ENCODE peak calls at places on chromosomes 6 and 20, in four cellular contexts. One of them, this sample, is unnamed.

GRCh38 chr6:34982424-34982852 is 93.4 kb downstream of the ANKS1A start:
- DNase-seq in IMR-90: peak
- DNase-seq in GM12878: no peak
- DNase-seq in K562: peak
- DNase-seq in this sample: no peak

GRCh38 chr6:96153775-96154174 is 138.0 kb downstream of the FUT9 start:
- DNase-seq in IMR-90: no peak
- DNase-seq in GM12878: no peak
- DNase-seq in K562: no peak
- DNase-seq in this sample: no peak

GRCh38 chr6:121733216-121733615 is 297.8 kb downstream of the GJA1 start:
- DNase-seq in IMR-90: peak
- DNase-seq in GM12878: no peak
- DNase-seq in K562: no peak
- DNase-seq in this sample: no peak

GRCh38 chr6:153625089-153625488 is 414.0 kb upstream of the OPRM1 start:
- DNase-seq in IMR-90: no peak
- DNase-seq in GM12878: no peak
- DNase-seq in K562: no peak
- DNase-seq in this sample: no peak

GRCh38 chr6:35216832-35217811 is 3.4 kb downstream of the SCUBE3 start:
- DNase-seq in IMR-90: no peak
- DNase-seq in GM12878: no peak
- DNase-seq in K562: no peak
- DNase-seq in this sample: no peak

GRCh38 chr6:131129657-131130545 is 5.4 kb upstream of the AKAP7 start:
- DNase-seq in IMR-90: no peak
- DNase-seq in GM12878: no peak
- DNase-seq in K562: no peak
- DNase-seq in this sample: no peak

GRCh38 chr6:75329703-75330102 is 45.1 kb upstream of the TMEM30A start:
- DNase-seq in IMR-90: no peak
- DNase-seq in GM12878: no peak
- DNase-seq in K562: no peak
- DNase-seq in this sample: no peak

GRCh38 chr6:140537834-140538680 is 1163.6 kb upstream of the CITED2 start:
- DNase-seq in IMR-90: peak
- DNase-seq in GM12878: no peak
- DNase-seq in K562: no peak
- DNase-seq in this sample: peak

GRCh38 chr6:56902551-56903464 is 52.1 kb upstream of the BEND6 start:
- DNase-seq in IMR-90: peak
- DNase-seq in GM12878: no peak
- DNase-seq in K562: peak
- DNase-seq in this sample: no peak

GRCh38 chr6:82862543-82862942 is 203.1 kb downstream of the UBE3D start:
- DNase-seq in IMR-90: peak
- DNase-seq in GM12878: no peak
- DNase-seq in K562: no peak
- DNase-seq in this sample: no peak

GRCh38 chr6:6717008-6717763 is 128.7 kb downstream of the LY86 start:
- DNase-seq in IMR-90: no peak
- DNase-seq in GM12878: no peak
- DNase-seq in K562: no peak
- DNase-seq in this sample: no peak

GRCh38 chr6:133631421-133631820 is 257.5 kb upstream of the TCF21 start:
- DNase-seq in IMR-90: peak
- DNase-seq in GM12878: no peak
- DNase-seq in K562: no peak
- DNase-seq in this sample: no peak

GRCh38 chr20:10178727-10179313 is 39.8 kb upstream of the SNAP25 start:
- DNase-seq in IMR-90: peak
- DNase-seq in GM12878: no peak
- DNase-seq in K562: no peak
- DNase-seq in this sample: no peak

DNA sequence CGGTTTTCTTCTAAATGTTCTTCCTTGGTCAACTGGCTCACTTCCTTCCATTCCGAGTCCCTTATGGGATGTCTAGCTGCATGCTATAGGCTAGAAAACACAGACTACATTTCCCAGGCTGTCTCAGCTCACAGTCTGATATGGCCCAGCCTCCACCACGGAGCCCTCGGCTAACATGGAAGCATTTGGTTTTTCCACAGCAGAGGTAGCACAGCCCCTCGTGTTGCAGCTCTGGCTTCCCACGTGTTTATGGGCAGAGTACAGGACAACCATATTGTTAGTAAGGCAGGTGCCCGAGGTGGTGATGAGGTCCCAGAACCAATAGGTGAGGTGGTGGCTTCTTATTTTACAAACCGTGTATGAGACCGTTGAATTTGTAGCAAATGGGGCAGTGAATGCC is 8.7 kb downstream of the GPLD1 start:
- DNase-seq in IMR-90: no peak
- DNase-seq in GM12878: no peak
- DNase-seq in K562: no peak
- DNase-seq in this sample: no peak
- TF ChIP-seq CHD1 in IMR-90: no peak
- TF ChIP-seq CHD1 in GM12878: no peak
- TF ChIP-seq CHD1 in K562: no peak
- TF ChIP-seq CHD1 in this sample: no peak

DNA sequence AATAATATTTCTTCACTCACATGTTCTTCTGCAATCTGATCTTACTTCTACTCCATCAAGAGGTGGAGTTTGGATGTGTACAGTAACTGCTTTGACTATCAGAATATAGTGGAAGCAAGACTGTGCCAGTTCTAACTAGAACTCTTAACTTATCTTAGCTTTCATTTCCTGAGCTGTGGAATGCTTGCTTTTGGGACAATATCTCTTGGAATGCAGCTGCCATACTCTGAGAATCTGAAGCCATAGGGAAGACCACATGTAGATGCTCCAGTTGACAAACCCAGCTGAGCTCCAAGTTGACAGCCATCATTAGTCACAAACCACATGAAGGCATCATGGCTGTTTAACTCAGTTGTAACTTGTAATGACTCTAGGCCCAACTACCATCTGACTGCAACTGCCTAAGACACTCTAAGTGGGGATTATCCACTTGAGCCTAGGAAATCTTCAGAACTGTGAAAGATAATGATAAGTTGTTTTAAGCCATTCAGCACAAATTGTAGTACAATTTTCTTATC is 40.8 kb upstream of the MAN1A1 start:
- DNase-seq in IMR-90: no peak
- DNase-seq in GM12878: no peak
- DNase-seq in K562: no peak
- DNase-seq in this sample: no peak
- TF ChIP-seq CHD1 in IMR-90: no peak
- TF ChIP-seq CHD1 in GM12878: no peak
- TF ChIP-seq CHD1 in K562: no peak
- TF ChIP-seq CHD1 in this sample: no peak

GRCh38 chr6:111403388-111403787 is 79.6 kb downstream of the REV3L start:
- DNase-seq in IMR-90: no peak
- DNase-seq in GM12878: no peak
- DNase-seq in K562: no peak
- DNase-seq in this sample: no peak

GRCh38 chr6:111410371-111410770 is 72.6 kb downstream of the REV3L start:
- DNase-seq in IMR-90: no peak
- DNase-seq in GM12878: no peak
- DNase-seq in K562: no peak
- DNase-seq in this sample: no peak

GRCh38 chr6:111409430-111409829 is 73.6 kb downstream of the REV3L start:
- DNase-seq in IMR-90: no peak
- DNase-seq in GM12878: no peak
- DNase-seq in K562: no peak
- DNase-seq in this sample: no peak

GRCh38 chr6:111407686-111408085 is 75.3 kb downstream of the REV3L start:
- DNase-seq in IMR-90: no peak
- DNase-seq in GM12878: no peak
- DNase-seq in K562: no peak
- DNase-seq in this sample: no peak

GRCh38 chr6:111406200-111406711 is 76.8 kb downstream of the REV3L start:
- DNase-seq in IMR-90: no peak
- DNase-seq in GM12878: peak
- DNase-seq in K562: no peak
- DNase-seq in this sample: no peak
- TF ChIP-seq CHD1 in IMR-90: no peak
- TF ChIP-seq CHD1 in GM12878: no peak
- TF ChIP-seq CHD1 in K562: no peak
- TF ChIP-seq CHD1 in this sample: no peak

GRCh38 chr6:168111911-168112310 is 32.9 kb upstream of the FRMD1 start:
- DNase-seq in IMR-90: no peak
- DNase-seq in GM12878: no peak
- DNase-seq in K562: no peak
- DNase-seq in this sample: no peak
- TF ChIP-seq CHD1 in IMR-90: no peak
- TF ChIP-seq CHD1 in GM12878: no peak
- TF ChIP-seq CHD1 in K562: no peak
- TF ChIP-seq CHD1 in this sample: no peak

GRCh38 chr6:43093361-43094289 is 17.5 kb downstream of the PTK7 start:
- DNase-seq in IMR-90: peak
- DNase-seq in GM12878: no peak
- DNase-seq in K562: peak
- DNase-seq in this sample: no peak
- TF ChIP-seq CHD1 in IMR-90: no peak
- TF ChIP-seq CHD1 in GM12878: no peak
- TF ChIP-seq CHD1 in K562: no peak
- TF ChIP-seq CHD1 in this sample: no peak

GRCh38 chr20:18916886-18917785 is 103.6 kb downstream of the SCP2D1 start:
- DNase-seq in IMR-90: no peak
- DNase-seq in GM12878: no peak
- DNase-seq in K562: no peak
- DNase-seq in this sample: no peak

GRCh38 chr20:18919996-18920395 is 106.4 kb downstream of the SCP2D1 start:
- DNase-seq in IMR-90: no peak
- DNase-seq in GM12878: no peak
- DNase-seq in K562: no peak
- DNase-seq in this sample: no peak

GRCh38 chr20:18926972-18927371 is 113.4 kb downstream of the SCP2D1 start:
- DNase-seq in IMR-90: no peak
- DNase-seq in GM12878: no peak
- DNase-seq in K562: no peak
- DNase-seq in this sample: no peak

GRCh38 chr20:18928626-18929025 is 115.0 kb downstream of the SCP2D1 start:
- DNase-seq in IMR-90: no peak
- DNase-seq in GM12878: no peak
- DNase-seq in K562: no peak
- DNase-seq in this sample: no peak

GRCh38 chr20:18922898-18923297 is 109.3 kb downstream of the SCP2D1 start:
- DNase-seq in IMR-90: no peak
- DNase-seq in GM12878: no peak
- DNase-seq in K562: no peak
- DNase-seq in this sample: no peak
- TF ChIP-seq CHD1 in IMR-90: no peak
- TF ChIP-seq CHD1 in GM12878: no peak
- TF ChIP-seq CHD1 in K562: no peak
- TF ChIP-seq CHD1 in this sample: no peak

DNA sequence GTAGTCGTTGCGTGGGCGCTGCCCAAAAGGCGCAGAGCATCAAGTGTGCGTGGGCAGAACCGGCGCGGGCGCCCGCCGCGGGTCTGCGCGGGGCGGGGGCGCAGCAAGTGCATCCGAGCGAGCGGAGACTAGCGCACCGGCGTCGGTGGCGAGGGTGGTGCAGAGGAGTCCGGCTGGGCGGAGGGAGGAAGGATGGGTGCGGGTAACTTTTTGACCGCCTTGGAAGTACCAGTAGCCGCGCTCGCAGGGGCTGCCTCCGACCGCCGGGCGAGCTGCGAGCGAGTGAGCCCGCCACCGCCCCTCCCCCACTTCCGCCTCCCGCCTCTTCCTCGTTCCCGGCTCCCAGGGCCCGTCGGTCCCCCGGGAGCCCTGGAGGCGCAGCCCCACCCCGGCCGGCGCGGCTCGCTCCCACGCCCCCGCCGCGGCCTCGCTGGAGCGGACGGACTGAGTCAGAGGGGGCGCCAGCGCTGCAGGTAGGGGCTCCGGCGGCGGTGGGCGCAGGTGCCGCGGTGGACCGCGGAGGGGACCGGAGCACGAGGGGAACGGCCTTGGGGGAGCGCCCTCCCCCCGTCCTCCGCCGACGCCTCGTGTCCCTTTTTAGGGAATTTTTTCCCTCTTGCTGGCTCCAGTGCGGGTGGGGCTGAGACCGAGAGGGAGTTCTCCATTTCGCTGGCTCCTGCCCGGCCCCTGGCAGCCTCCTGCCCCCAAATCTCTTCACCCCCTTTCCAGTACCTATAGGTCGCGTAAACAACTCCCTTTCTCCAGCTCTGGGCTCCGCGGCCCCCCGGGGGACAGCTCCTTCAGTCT is 1.6 kb upstream of the DBNDD2 start:
- DNase-seq in IMR-90: no peak
- DNase-seq in GM12878: no peak
- DNase-seq in K562: peak
- DNase-seq in this sample: peak
- TF ChIP-seq CHD1 in IMR-90: no peak
- TF ChIP-seq CHD1 in GM12878: no peak
- TF ChIP-seq CHD1 in K562: no peak
- TF ChIP-seq CHD1 in this sample: no peak

GRCh38 chr6:168098431-168098861 is 19.4 kb upstream of the FRMD1 start:
- DNase-seq in IMR-90: no peak
- DNase-seq in GM12878: no peak
- DNase-seq in K562: no peak
- DNase-seq in this sample: no peak

GRCh38 chr6:168100803-168101095 is 21.7 kb upstream of the FRMD1 start:
- DNase-seq in IMR-90: no peak
- DNase-seq in GM12878: no peak
- DNase-seq in K562: no peak
- DNase-seq in this sample: no peak

GRCh38 chr6:168101201-168102092 is 22.4 kb upstream of the FRMD1 start:
- DNase-seq in IMR-90: no peak
- DNase-seq in GM12878: no peak
- DNase-seq in K562: no peak
- DNase-seq in this sample: no peak

GRCh38 chr6:168099201-168100010 is 20.4 kb upstream of the FRMD1 start:
- DNase-seq in IMR-90: no peak
- DNase-seq in GM12878: no peak
- DNase-seq in K562: no peak
- DNase-seq in this sample: no peak

GRCh38 chr6:168100011-168100802 is 21.2 kb upstream of the FRMD1 start:
- DNase-seq in IMR-90: no peak
- DNase-seq in GM12878: no peak
- DNase-seq in K562: no peak
- DNase-seq in this sample: no peak
- TF ChIP-seq CHD1 in IMR-90: no peak
- TF ChIP-seq CHD1 in GM12878: no peak
- TF ChIP-seq CHD1 in K562: no peak
- TF ChIP-seq CHD1 in this sample: no peak

GRCh38 chr6:148325316-148326068 is 17.1 kb upstream of the SASH1 start:
- DNase-seq in IMR-90: peak
- DNase-seq in GM12878: no peak
- DNase-seq in K562: no peak
- DNase-seq in this sample: no peak

GRCh38 chr6:148322704-148323103 is 19.9 kb upstream of the SASH1 start:
- DNase-seq in IMR-90: no peak
- DNase-seq in GM12878: no peak
- DNase-seq in K562: no peak
- DNase-seq in this sample: no peak

GRCh38 chr6:148323344-148323743 is 19.3 kb upstream of the SASH1 start:
- DNase-seq in IMR-90: peak
- DNase-seq in GM12878: no peak
- DNase-seq in K562: no peak
- DNase-seq in this sample: no peak

GRCh38 chr6:148328876-148329567 is 13.6 kb upstream of the SASH1 start:
- DNase-seq in IMR-90: no peak
- DNase-seq in GM12878: no peak
- DNase-seq in K562: no peak
- DNase-seq in this sample: no peak

GRCh38 chr6:148324297-148325007 is 18.2 kb upstream of the SASH1 start:
- DNase-seq in IMR-90: peak
- DNase-seq in GM12878: no peak
- DNase-seq in K562: no peak
- DNase-seq in this sample: no peak
- TF ChIP-seq CHD1 in IMR-90: no peak
- TF ChIP-seq CHD1 in GM12878: no peak
- TF ChIP-seq CHD1 in K562: no peak
- TF ChIP-seq CHD1 in this sample: no peak